ENCODE peak calls at places on chromosome 11, in eight cellular contexts. B is upper lobe of right lung, N is esophagus squamous epithelium, T is left ventricle myocardium inferior, K is heart right ventricle, O is MM.1S, D is A549, J is breast epithelium. Z is an unnamed sample.
A peak's percentile ranks its signal among the peaks of the same experiment; 100 is the strongest.

GRCh38 chr11:125175896-125176575 is 11.5 kb downstream of the PKNOX2 start:
- DNase-seq in B (no peak), N (no peak), T (no peak), K (no peak), O (no peak), D (no peak), J (no peak), Z (peak; percentile 74)

GRCh38 chr11:96188625-96189006 is 154.4 kb downstream of the MAML2 start:
- DNase-seq in B (no peak), N (no peak), T (no peak), K (no peak), O (peak; percentile 43), D (no peak), J (no peak), Z (no peak)

GRCh38 chr11:96055706-96056387 is 131.9 kb upstream of the MTMR2 start:
- DNase-seq in B (no peak), N (no peak), T (no peak), K (no peak), O (no peak), D (no peak), J (no peak), Z (no peak)

GRCh38 chr11:48307760-48308386 is 1.9 kb downstream of the OR4S1 start:
- DNase-seq in B (no peak), N (no peak), T (peak; percentile 20), K (peak; percentile 56), O (peak; percentile 76), D (peak; percentile 62), J (no peak), Z (no peak)

GRCh38 chr11:43681543-43681942 is 1.0 kb downstream of the HSD17B12 start:
- DNase-seq in B (no peak), N (no peak), T (no peak), K (no peak), O (no peak), D (peak; percentile 40), J (no peak), Z (no peak)

GRCh38 chr11:67464411-67465189 is 4.5 kb downstream of the TMEM134 start:
- DNase-seq in B (peak; percentile 96), N (peak; percentile 72), T (peak; percentile 87), K (peak; percentile 88), O (peak; percentile 93), D (peak; percentile 92), J (peak; percentile 92), Z (peak; percentile 94)

GRCh38 chr11:73907191-73907590 is 30.4 kb downstream of the PAAF1 start:
- DNase-seq in B (no peak), N (no peak), T (no peak), K (peak; percentile 16), O (no peak), D (peak; percentile 49), J (no peak), Z (no peak)

GRCh38 chr11:72688929-72689328 is 14.7 kb upstream of the PDE2A start:
- DNase-seq in B (peak; percentile 52), N (no peak), T (no peak), K (no peak), O (no peak), D (no peak), J (no peak), Z (no peak)

GRCh38 chr11:46119352-46120216 is 1.7 kb downstream of the PHF21A start:
- DNase-seq in B (peak; percentile 68), N (no peak), T (peak; percentile 35), K (peak; percentile 66), O (peak; percentile 79), D (peak; percentile 80), J (no peak), Z (peak; percentile 82)

GRCh38 chr11:86134580-86135318 is 65.9 kb upstream of the PICALM start:
- DNase-seq in B (no peak), N (no peak), T (no peak), K (no peak), O (no peak), D (no peak), J (no peak), Z (no peak)

GRCh38 chr11:44859528-44859925 is 91.2 kb downstream of the TP53I11 start:
- DNase-seq in B (no peak), N (no peak), T (no peak), K (no peak), O (no peak), D (no peak), J (no peak), Z (no peak)

GRCh38 chr11:61609970-61610347 is 29.1 kb upstream of the SYT7 start:
- DNase-seq in B (no peak), N (no peak), T (no peak), K (no peak), O (no peak), D (peak; percentile 35), J (peak; percentile 63), Z (no peak)

GRCh38 chr11:61613051-61613450 is 32.2 kb upstream of the SYT7 start:
- DNase-seq in B (no peak), N (no peak), T (no peak), K (no peak), O (no peak), D (no peak), J (no peak), Z (no peak)

GRCh38 chr11:61611309-61611708 is 30.4 kb upstream of the SYT7 start:
- DNase-seq in B (no peak), N (no peak), T (no peak), K (no peak), O (no peak), D (no peak), J (no peak), Z (no peak)

GRCh38 chr11:61609000-61609969 is 28.4 kb upstream of the SYT7 start:
- DNase-seq in B (no peak), N (no peak), T (no peak), K (no peak), O (no peak), D (no peak), J (no peak), Z (no peak)

GRCh38 chr11:61610905-61611304 is 30.0 kb upstream of the SYT7 start:
- DNase-seq in B (no peak), N (no peak), T (peak; percentile 69), K (no peak), O (no peak), D (no peak), J (no peak), Z (no peak)
- H3K27ac ChIP-seq in B (no peak overlapping the region), N (no peak overlapping the region), T (no peak overlapping the region), K (no peak overlapping the region), O (no peak overlapping the region), D (no peak overlapping the region), J (no peak overlapping the region), Z (no peak overlapping the region)

GRCh38 chr11:70740475-70740825 is 342.1 kb downstream of the CTTN start:
- DNase-seq in B (peak; percentile 40), N (no peak), T (no peak), K (no peak), O (no peak), D (no peak), J (no peak), Z (no peak)
- TF ChIP-seq CTCF in B (no peak), N (no peak), T (no peak), K (no peak), O (no peak), D (no peak), J (no peak), Z (no peak)

GRCh38 chr11:31828217-31828616 is 17.1 kb upstream of the PAX6 start:
- DNase-seq in B (no peak), N (no peak), T (no peak), K (no peak), O (no peak), D (no peak), J (no peak), Z (no peak)
- H3K4me1 ChIP-seq in B (no peaks in the 10 kb centered on the region), N (peaks cover 5% of the 10 kb centered on the region), T (peaks cover 22% of the 10 kb centered on the region), K (peaks cover 19% of the 10 kb centered on the region), O (no peaks in the 10 kb centered on the region), D (no peaks in the 10 kb centered on the region), J (no peaks in the 10 kb centered on the region), Z (peaks cover 9% of the 10 kb centered on the region)

GRCh38 chr11:64608636-64609035 is 17.6 kb downstream of the SLC22A12 start:
- DNase-seq in B (no peak), N (no peak), T (no peak), K (no peak), O (no peak), D (no peak), J (no peak), Z (no peak)

GRCh38 chr11:64609436-64610047 is 18.5 kb downstream of the SLC22A12 start:
- DNase-seq in B (no peak), N (no peak), T (no peak), K (no peak), O (no peak), D (peak; percentile 12), J (no peak), Z (no peak)

GRCh38 chr11:64607381-64608259 is 16.6 kb downstream of the SLC22A12 start:
- DNase-seq in B (no peak), N (no peak), T (no peak), K (no peak), O (no peak), D (no peak), J (no peak), Z (no peak)

GRCh38 chr11:64606796-64607380 is 15.9 kb downstream of the SLC22A12 start:
- DNase-seq in B (no peak), N (no peak), T (no peak), K (no peak), O (no peak), D (no peak), J (no peak), Z (no peak)

GRCh38 chr11:64608260-64608538 is 17.2 kb downstream of the SLC22A12 start:
- DNase-seq in B (no peak), N (no peak), T (no peak), K (no peak), O (no peak), D (no peak), J (no peak), Z (no peak)
- H3K27ac ChIP-seq in B (no peak overlapping the region), N (no peak overlapping the region), T (no peak overlapping the region), K (no peak overlapping the region), O (no peak overlapping the region), D (no peak overlapping the region), J (peak overlapping the region; percentile 45), Z (no peak overlapping the region)

DNA sequence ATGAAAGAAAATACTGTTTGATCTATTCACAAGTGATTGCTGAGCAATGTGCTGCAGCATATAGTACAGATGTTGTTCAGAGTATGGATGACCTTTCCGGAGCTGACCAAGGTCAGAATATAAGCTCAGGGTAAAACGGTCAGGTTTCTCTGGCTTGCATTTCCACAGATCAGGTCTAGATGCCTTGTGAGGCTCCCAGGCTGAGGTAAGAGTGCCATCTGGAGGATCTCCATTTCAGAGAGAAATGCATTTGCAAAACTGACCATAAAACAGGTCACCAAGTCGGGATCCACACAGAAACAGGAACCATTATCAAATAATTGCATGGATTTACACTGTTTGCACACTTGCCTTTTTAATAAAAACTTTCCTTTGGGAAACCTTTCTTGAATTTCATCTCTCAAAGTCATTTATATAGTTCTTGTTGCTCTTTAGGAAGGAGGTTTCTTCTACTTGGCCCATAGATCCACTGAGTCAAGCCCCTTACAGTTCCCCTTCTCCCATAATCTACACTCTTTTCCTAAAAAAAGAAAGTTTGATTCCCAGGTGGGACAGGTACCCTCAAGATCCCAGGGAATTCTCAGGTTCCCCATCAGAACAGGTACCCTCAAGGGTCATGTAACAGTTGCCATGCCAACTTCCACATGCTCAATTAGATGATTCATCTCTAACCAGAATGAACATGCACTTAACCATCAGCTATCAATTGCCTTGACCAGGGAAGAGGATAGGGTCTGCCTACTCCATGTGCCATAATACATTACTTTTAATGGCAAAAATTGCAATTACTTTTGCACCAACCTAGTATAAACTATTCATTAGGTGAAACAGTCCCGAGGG is 25.0 kb upstream of the TMPRSS5 start:
- DNase-seq in B (no peak), N (no peak), T (no peak), K (peak; percentile 16), O (no peak), D (peak; percentile 49), J (no peak), Z (no peak)
- TF ChIP-seq CTCF in B (peak; percentile 31), N (peak; percentile 52), T (peak; percentile 76), K (peak; percentile 42), O (peak; percentile 19), D (peak; percentile 58), J (peak; percentile 45), Z (peak; percentile 49)

Z was measured in tibial artery.